ENCODE peak calls at places on chromosomes 4 and X, in seven cellular contexts. U, P, R, G, N, V and Z are unnamed samples.

GRCh38 chr4:126973201-126973600 is 659.6 kb upstream of the INTU start:
- DNase-seq in U (no peak), P (no peak), R (no peak), G (no peak), N (no peak), V (no peak), Z (no peak)

GRCh38 chr4:8052160-8052691 is 106.4 kb downstream of the ABLIM2 start:
- DNase-seq in U (no peak), P (no peak), R (no peak), G (no peak), N (no peak), V (no peak), Z (no peak)

GRCh38 chr4:38266616-38267015 is 306.4 kb downstream of the PTTG2 start:
- DNase-seq in U (no peak), P (no peak), R (no peak), G (no peak), N (no peak), V (no peak), Z (no peak)

GRCh38 chrX:34956915-34957314 is 14.3 kb downstream of the FAM47B start:
- DNase-seq in U (no peak), P (no peak), R (no peak), G (no peak), N (no peak), V (no peak), Z (no peak)

GRCh38 chr4:55947912-55948725 is 626 bp upstream of the CEP135 start:
- DNase-seq in U (no peak), P (no peak), R (peak; percentile 2), G (peak; percentile 48), N (no peak), V (no peak), Z (no peak)

GRCh38 chr4:184198190-184198589 is 19.5 kb downstream of the ENPP6 start:
- DNase-seq in U (no peak), P (no peak), R (no peak), G (no peak), N (no peak), V (no peak), Z (no peak)

GRCh38 chr4:80035336-80035735 is 37.7 kb downstream of the ANTXR2 start:
- DNase-seq in U (no peak), P (no peak), R (no peak), G (no peak), N (no peak), V (no peak), Z (no peak)

GRCh38 chr4:112002301-112002700 is 143.0 kb upstream of the FAM241A start:
- DNase-seq in U (no peak), P (no peak), R (no peak), G (no peak), N (no peak), V (no peak), Z (no peak)

GRCh38 chr4:109547394-109547793 is 12.7 kb upstream of the MCUB start:
- DNase-seq in U (no peak), P (no peak), R (no peak), G (no peak), N (no peak), V (no peak), Z (no peak)

GRCh38 chr4:1901127-1901526 is 29.9 kb downstream of the NSD2 start:
- DNase-seq in U (no peak), P (peak; percentile 86), R (no peak), G (no peak), N (no peak), V (no peak), Z (no peak)

GRCh38 chr4:1904042-1904441 is 32.8 kb downstream of the NSD2 start:
- DNase-seq in U (no peak), P (no peak), R (no peak), G (no peak), N (no peak), V (no peak), Z (no peak)

GRCh38 chr4:1900624-1901023 is 29.4 kb downstream of the NSD2 start:
- DNase-seq in U (no peak), P (no peak), R (no peak), G (no peak), N (no peak), V (no peak), Z (no peak)

GRCh38 chr4:1903035-1903434 is 31.8 kb downstream of the NSD2 start:
- DNase-seq in U (no peak), P (no peak), R (no peak), G (no peak), N (no peak), V (no peak), Z (no peak)

GRCh38 chr4:1902243-1902642 is 31.1 kb downstream of the NSD2 start:
- DNase-seq in U (no peak), P (no peak), R (no peak), G (no peak), N (no peak), V (no peak), Z (no peak)
- TF ChIP-seq CTCF in U (no peak), P (no peak), R (no peak), G (no peak), N (no peak), V (no peak), Z (no peak)

GRCh38 chr4:11397819-11398610 is 30.7 kb downstream of the HS3ST1 start:
- DNase-seq in U (no peak), P (no peak), R (no peak), G (no peak), N (no peak), V (no peak), Z (no peak)

GRCh38 chr4:11393551-11393950 is 35.1 kb downstream of the HS3ST1 start:
- DNase-seq in U (no peak), P (no peak), R (no peak), G (no peak), N (no peak), V (no peak), Z (no peak)

GRCh38 chr4:11402192-11402591 is 26.5 kb downstream of the HS3ST1 start:
- DNase-seq in U (no peak), P (no peak), R (no peak), G (no peak), N (no peak), V (no peak), Z (no peak)

GRCh38 chr4:11399461-11399971 is 29.2 kb downstream of the HS3ST1 start:
- DNase-seq in U (no peak), P (no peak), R (no peak), G (no peak), N (no peak), V (no peak), Z (no peak)

DNA sequence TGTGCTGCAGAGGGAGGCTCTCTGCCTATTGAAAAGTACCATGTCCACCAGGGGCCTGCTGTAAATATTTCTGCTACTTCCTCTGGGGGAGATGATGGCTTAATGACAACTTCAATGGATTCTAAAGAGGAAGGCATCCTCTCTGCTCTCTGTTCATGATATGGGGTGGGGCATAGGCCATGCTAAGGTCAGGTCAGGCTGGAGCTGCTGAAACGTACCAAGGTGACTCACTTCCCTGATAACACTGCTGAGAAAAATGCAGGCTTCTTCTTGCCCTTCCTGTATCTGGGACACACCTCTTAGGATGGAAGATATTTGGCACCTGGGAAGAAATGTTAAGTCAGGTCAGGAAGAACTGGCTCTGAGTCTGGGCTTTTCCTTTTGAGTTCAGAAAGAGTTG is 31.5 kb downstream of the HS3ST1 start:
- DNase-seq in U (no peak), P (no peak), R (no peak), G (no peak), N (no peak), V (no peak), Z (no peak)
- TF ChIP-seq CTCF in U (no peak), P (no peak), R (no peak), G (no peak), N (no peak), V (no peak), Z (no peak)

DNA sequence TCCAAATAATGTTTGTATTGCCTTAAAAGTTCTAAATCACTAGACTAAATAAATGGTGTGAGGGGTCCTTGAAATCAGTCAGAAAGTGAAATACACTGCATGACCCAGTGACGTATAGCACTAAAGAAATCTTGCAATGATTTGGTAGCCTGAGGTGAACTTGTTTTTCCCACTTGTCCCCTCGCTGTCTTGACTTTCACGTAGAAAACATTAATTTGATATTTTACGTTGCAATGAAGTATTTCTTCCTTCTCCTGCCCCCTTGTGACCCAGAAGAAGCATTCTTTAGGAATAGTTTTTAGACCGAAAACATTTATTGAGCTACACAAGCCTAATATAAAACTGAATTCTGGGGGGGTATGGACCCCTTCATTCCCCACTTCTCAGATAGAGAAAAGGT is 3.7 kb downstream of the KLB start:
- DNase-seq in U (no peak), P (no peak), R (no peak), G (no peak), N (no peak), V (no peak), Z (no peak)
- TF ChIP-seq CTCF in U (no peak), P (no peak), R (no peak), G (no peak), N (no peak), V (no peak), Z (no peak)

GRCh38 chr4:1862055-1862911 is 6.3 kb upstream of the LETM1 start:
- DNase-seq in U (no peak), P (no peak), R (no peak), G (peak; percentile 64), N (no peak), V (no peak), Z (no peak)

GRCh38 chr4:1856920-1857699 is 1.2 kb upstream of the LETM1 start:
- DNase-seq in U (peak; percentile 42), P (no peak), R (no peak), G (no peak), N (no peak), V (peak; percentile 68), Z (no peak)

GRCh38 chr4:1856071-1856919 is at the start of gene LETM1:
- DNase-seq in U (peak; percentile 96), P (peak; percentile 98), R (peak; percentile 88), G (peak; percentile 99), N (peak; percentile 81), V (peak; percentile 97), Z (peak; percentile 91)

GRCh38 chr4:1857931-1858330 is 2.0 kb upstream of the LETM1 start:
- DNase-seq in U (no peak), P (no peak), R (no peak), G (no peak), N (no peak), V (no peak), Z (no peak)

DNA sequence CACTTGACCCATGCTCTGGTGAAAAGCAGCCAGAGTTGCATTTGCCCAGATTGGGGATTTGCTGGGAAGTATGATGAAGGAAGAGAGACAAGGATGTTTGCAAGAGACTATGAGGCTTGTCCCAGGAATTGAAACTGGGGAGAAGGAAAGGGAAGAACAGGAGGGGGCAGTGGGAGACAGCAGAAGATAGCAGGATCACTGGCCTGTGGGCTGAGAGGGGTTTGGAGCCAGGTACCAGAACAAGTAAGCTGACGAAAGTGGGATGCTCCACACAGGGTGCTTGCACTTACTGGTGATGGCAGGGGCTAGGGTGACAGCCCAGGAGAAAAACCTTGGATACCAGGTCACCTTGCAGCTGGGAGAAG is 3.4 kb upstream of the LETM1 start:
- DNase-seq in U (no peak), P (no peak), R (no peak), G (no peak), N (no peak), V (no peak), Z (no peak)
- TF ChIP-seq CTCF in U (no peak), P (no peak), R (no peak), G (no peak), N (no peak), V (no peak), Z (no peak)

GRCh38 chrX:10761447-10761846 is 141.1 kb upstream of the MID1 start:
- DNase-seq in U (no peak), P (no peak), R (no peak), G (no peak), N (no peak), V (no peak), Z (no peak)
- TF ChIP-seq CTCF in U (no peak), P (no peak), R (no peak), G (no peak), N (no peak), V (no peak), Z (no peak)

GRCh38 chr4:89640620-89641366 is 196.2 kb downstream of the SNCA start:
- DNase-seq in U (peak; percentile 87), P (peak; percentile 45), R (peak; percentile 58), G (no peak), N (peak; percentile 34), V (peak; percentile 45), Z (peak; percentile 8)
- TF ChIP-seq CTCF in U (peak; percentile 76), P (no peak), R (peak; percentile 79), G (no peak), N (peak; percentile 34), V (no peak), Z (no peak)